ENCODE peak calls at places on chromosomes 11 and 22, in nine cellular contexts. P is mammary epithelial cell; D is neural crest cell; Y is AG09309; Q is effector CD4-positive, alpha-beta T cell; H is NCI-H1417; I is stimulated activated CD4-positive, alpha-beta T cell treated with anti-CD3 and anti-CD28 coated beads, TNF-alpha, amount 100 ng/mL, for 1 hour; L is COR-L47; E is ELF-1. F is an unnamed sample.

GRCh38 chr22:39983346-39983745 is 11.4 kb upstream of the FAM83F start:
- DNase-seq in P (no peak), D (no peak), Y (no peak), Q (no peak), H (no peak), I (no peak), L (no peak), E (no peak), F (no peak)

GRCh38 chr22:23387827-23388491 is 192.1 kb downstream of the IGLL1 start:
- DNase-seq in P (no peak), D (no peak), Y (no peak), Q (no peak), H (no peak), I (no peak), L (no peak), E (no peak), F (no peak)

GRCh38 chr11:96276836-96277235 is 66.2 kb downstream of the MAML2 start:
- DNase-seq in P (no peak), D (no peak), Y (no peak), Q (no peak), H (no peak), I (no peak), L (no peak), E (no peak), F (no peak)

GRCh38 chr22:37281646-37282384 is 493 bp upstream of the CYTH4 start:
- DNase-seq in P (no peak), D (no peak), Y (no peak), Q (no peak), H (no peak), I (no peak), L (no peak), E (no peak), F (no peak)

GRCh38 chr11:19868281-19868821 is 155.7 kb downstream of the NAV2 start:
- DNase-seq in P (peak), D (no peak), Y (peak), Q (no peak), H (peak), I (no peak), L (peak), E (no peak), F (no peak)

GRCh38 chr22:34356481-34356880 is 436.2 kb upstream of the LARGE1 start:
- DNase-seq in P (no peak), D (no peak), Y (no peak), Q (no peak), H (no peak), I (no peak), L (no peak), E (no peak), F (no peak)

GRCh38 chr22:47159592-47159991 is 397.1 kb downstream of the TBC1D22A start:
- DNase-seq in P (no peak), D (no peak), Y (no peak), Q (no peak), H (no peak), I (no peak), L (no peak), E (no peak), F (no peak)

GRCh38 chr22:19473578-19473977 is 5.4 kb downstream of the UFD1 start:
- DNase-seq in P (no peak), D (no peak), Y (no peak), Q (no peak), H (no peak), I (no peak), L (no peak), E (no peak), F (no peak)

GRCh38 chr11:69899957-69900821 is 81.0 kb upstream of the FGF3 start:
- DNase-seq in P (no peak), D (no peak), Y (no peak), Q (no peak), H (no peak), I (no peak), L (no peak), E (no peak), F (no peak)

GRCh38 chr11:74468521-74469280 is 1.4 kb upstream of the KCNE3 start:
- DNase-seq in P (no peak), D (no peak), Y (no peak), Q (no peak), H (no peak), I (no peak), L (no peak), E (no peak), F (no peak)

F was measured in effector memory CD8-positive, alpha-beta T cell.